ENCODE peak calls at places on chromosomes 2 and 18, in eight cellular contexts. One of them, this sample, is unnamed.
A peak's percentile ranks its signal among the peaks of the same experiment; 100 is the strongest.

GRCh38 chr2:143397886-143398614 is 268.8 kb downstream of the ARHGAP15 start:
- DNase-seq in GM13976: no peak
- DNase-seq in endothelial cell: no peak
- DNase-seq in dorsolateral prefrontal cortex: no peak
- DNase-seq in HFFc6: peak; percentile 29
- DNase-seq in mesothelial cell of epicardium: no peak
- DNase-seq in body of pancreas: no peak
- DNase-seq in heart right ventricle: no peak
- DNase-seq in this sample: no peak

GRCh38 chr2:240453461-240454030 is 18.1 kb downstream of the GPC1 start:
- DNase-seq in HFFc6: no peak
- DNase-seq in body of pancreas: no peak
- DNase-seq in GM13976: no peak
- DNase-seq in endothelial cell: no peak
- DNase-seq in dorsolateral prefrontal cortex: no peak
- DNase-seq in heart right ventricle: no peak
- DNase-seq in mesothelial cell of epicardium: no peak
- DNase-seq in this sample: no peak

GRCh38 chr2:226850024-226850423 is 14.2 kb downstream of the RHBDD1 start:
- DNase-seq in mesothelial cell of epicardium: no peak
- DNase-seq in HFFc6: no peak
- DNase-seq in body of pancreas: no peak
- DNase-seq in GM13976: no peak
- DNase-seq in heart right ventricle: no peak
- DNase-seq in endothelial cell: no peak
- DNase-seq in dorsolateral prefrontal cortex: no peak
- DNase-seq in this sample: no peak

GRCh38 chr2:218981390-218982311 is 3.3 kb downstream of the FEV start:
- DNase-seq in mesothelial cell of epicardium: no peak
- DNase-seq in body of pancreas: no peak
- DNase-seq in HFFc6: no peak
- DNase-seq in dorsolateral prefrontal cortex: no peak
- DNase-seq in endothelial cell: no peak
- DNase-seq in GM13976: peak; percentile 38
- DNase-seq in heart right ventricle: no peak
- DNase-seq in this sample: no peak

GRCh38 chr2:121689356-121689755 is 40.1 kb upstream of the CLASP1 start:
- DNase-seq in dorsolateral prefrontal cortex: no peak
- DNase-seq in HFFc6: peak; percentile 72
- DNase-seq in endothelial cell: peak; percentile 33
- DNase-seq in heart right ventricle: peak; percentile 27
- DNase-seq in body of pancreas: peak; percentile 72
- DNase-seq in mesothelial cell of epicardium: no peak
- DNase-seq in GM13976: no peak
- DNase-seq in this sample: no peak

GRCh38 chr2:109185338-109185737 is 56.3 kb downstream of the SH3RF3 start:
- DNase-seq in heart right ventricle: peak; percentile 63
- DNase-seq in endothelial cell: no peak
- DNase-seq in mesothelial cell of epicardium: no peak
- DNase-seq in GM13976: no peak
- DNase-seq in body of pancreas: peak; percentile 33
- DNase-seq in dorsolateral prefrontal cortex: no peak
- DNase-seq in HFFc6: peak; percentile 76
- DNase-seq in this sample: no peak

GRCh38 chr2:9274701-9275343 is 68.2 kb downstream of the ASAP2 start:
- DNase-seq in heart right ventricle: no peak
- DNase-seq in mesothelial cell of epicardium: no peak
- DNase-seq in body of pancreas: no peak
- DNase-seq in dorsolateral prefrontal cortex: no peak
- DNase-seq in GM13976: no peak
- DNase-seq in endothelial cell: no peak
- DNase-seq in HFFc6: no peak
- DNase-seq in this sample: no peak

GRCh38 chr2:168639501-168639900 is 162.9 kb upstream of the NOSTRIN start:
- DNase-seq in GM13976: no peak
- DNase-seq in endothelial cell: no peak
- DNase-seq in mesothelial cell of epicardium: no peak
- DNase-seq in heart right ventricle: peak; percentile 89
- DNase-seq in HFFc6: peak; percentile 38
- DNase-seq in dorsolateral prefrontal cortex: no peak
- DNase-seq in body of pancreas: peak; percentile 70
- DNase-seq in this sample: peak; percentile 79

GRCh38 chr18:57970356-57971095 is 73.5 kb upstream of the NEDD4L start:
- DNase-seq in mesothelial cell of epicardium: no peak
- DNase-seq in HFFc6: no peak
- DNase-seq in endothelial cell: peak; percentile 10
- DNase-seq in dorsolateral prefrontal cortex: no peak
- DNase-seq in heart right ventricle: no peak
- DNase-seq in body of pancreas: no peak
- DNase-seq in GM13976: no peak
- DNase-seq in this sample: no peak

GRCh38 chr2:260507-261161 is 3.2 kb downstream of the SH3YL1 start:
- DNase-seq in endothelial cell: no peak
- DNase-seq in GM13976: no peak
- DNase-seq in body of pancreas: no peak
- DNase-seq in HFFc6: no peak
- DNase-seq in dorsolateral prefrontal cortex: no peak
- DNase-seq in heart right ventricle: no peak
- DNase-seq in mesothelial cell of epicardium: no peak
- DNase-seq in this sample: no peak

GRCh38 chr2:120874401-120874821 is 138.7 kb downstream of the GLI2 start:
- DNase-seq in dorsolateral prefrontal cortex: no peak
- DNase-seq in body of pancreas: no peak
- DNase-seq in HFFc6: no peak
- DNase-seq in heart right ventricle: no peak
- DNase-seq in GM13976: no peak
- DNase-seq in mesothelial cell of epicardium: no peak
- DNase-seq in endothelial cell: no peak
- DNase-seq in this sample: no peak

GRCh38 chr2:190181066-190181681 is 118.6 kb upstream of the MSTN start:
- DNase-seq in endothelial cell: no peak
- DNase-seq in GM13976: no peak
- DNase-seq in heart right ventricle: no peak
- DNase-seq in HFFc6: no peak
- DNase-seq in mesothelial cell of epicardium: no peak
- DNase-seq in dorsolateral prefrontal cortex: no peak
- DNase-seq in body of pancreas: no peak
- DNase-seq in this sample: no peak

GRCh38 chr2:128395196-128395595 is 76.5 kb upstream of the HS6ST1 start:
- DNase-seq in HFFc6: no peak
- DNase-seq in endothelial cell: no peak
- DNase-seq in heart right ventricle: no peak
- DNase-seq in dorsolateral prefrontal cortex: no peak
- DNase-seq in GM13976: no peak
- DNase-seq in body of pancreas: peak; percentile 0
- DNase-seq in mesothelial cell of epicardium: no peak
- DNase-seq in this sample: no peak

GRCh38 chr2:206011795-206012194 is 74.2 kb downstream of the INO80D start:
- DNase-seq in HFFc6: no peak
- DNase-seq in dorsolateral prefrontal cortex: no peak
- DNase-seq in GM13976: no peak
- DNase-seq in mesothelial cell of epicardium: no peak
- DNase-seq in endothelial cell: no peak
- DNase-seq in heart right ventricle: no peak
- DNase-seq in body of pancreas: no peak
- DNase-seq in this sample: no peak

GRCh38 chr18:48203288-48203945 is 205.8 kb downstream of the ZBTB7C start:
- DNase-seq in body of pancreas: no peak
- DNase-seq in mesothelial cell of epicardium: no peak
- DNase-seq in HFFc6: no peak
- DNase-seq in endothelial cell: no peak
- DNase-seq in GM13976: no peak
- DNase-seq in dorsolateral prefrontal cortex: no peak
- DNase-seq in heart right ventricle: no peak
- DNase-seq in this sample: no peak

GRCh38 chr2:1965726-1966125 is 221.4 kb upstream of the PXDN start:
- DNase-seq in heart right ventricle: no peak
- DNase-seq in dorsolateral prefrontal cortex: no peak
- DNase-seq in GM13976: no peak
- DNase-seq in mesothelial cell of epicardium: no peak
- DNase-seq in HFFc6: no peak
- DNase-seq in endothelial cell: no peak
- DNase-seq in body of pancreas: no peak
- DNase-seq in this sample: no peak

GRCh38 chr18:55494899-55495298 is 93.1 kb downstream of the TCF4 start:
- DNase-seq in mesothelial cell of epicardium: no peak
- DNase-seq in dorsolateral prefrontal cortex: no peak
- DNase-seq in GM13976: no peak
- DNase-seq in HFFc6: peak; percentile 52
- DNase-seq in heart right ventricle: no peak
- DNase-seq in body of pancreas: no peak
- DNase-seq in endothelial cell: no peak
- DNase-seq in this sample: no peak

GRCh38 chr2:230077851-230078547 is 9.3 kb upstream of the SLC16A14 start:
- DNase-seq in GM13976: no peak
- DNase-seq in heart right ventricle: no peak
- DNase-seq in dorsolateral prefrontal cortex: no peak
- DNase-seq in body of pancreas: no peak
- DNase-seq in HFFc6: no peak
- DNase-seq in endothelial cell: peak; percentile 5
- DNase-seq in mesothelial cell of epicardium: no peak
- DNase-seq in this sample: no peak

GRCh38 chr2:64858541-64859031 is 130.6 kb upstream of the SLC1A4 start:
- DNase-seq in endothelial cell: no peak
- DNase-seq in HFFc6: no peak
- DNase-seq in mesothelial cell of epicardium: no peak
- DNase-seq in dorsolateral prefrontal cortex: no peak
- DNase-seq in body of pancreas: no peak
- DNase-seq in GM13976: no peak
- DNase-seq in heart right ventricle: no peak
- DNase-seq in this sample: no peak

GRCh38 chr2:235056768-235057167 is 105.0 kb downstream of the SH3BP4 start:
- DNase-seq in HFFc6: no peak
- DNase-seq in heart right ventricle: no peak
- DNase-seq in body of pancreas: no peak
- DNase-seq in endothelial cell: no peak
- DNase-seq in mesothelial cell of epicardium: no peak
- DNase-seq in GM13976: no peak
- DNase-seq in dorsolateral prefrontal cortex: no peak
- DNase-seq in this sample: no peak

GRCh38 chr2:117639401-117639800 is 175.1 kb upstream of the DDX18 start:
- DNase-seq in heart right ventricle: no peak
- DNase-seq in HFFc6: no peak
- DNase-seq in mesothelial cell of epicardium: no peak
- DNase-seq in endothelial cell: no peak
- DNase-seq in body of pancreas: no peak
- DNase-seq in GM13976: no peak
- DNase-seq in dorsolateral prefrontal cortex: no peak
- DNase-seq in this sample: no peak

GRCh38 chr2:73112913-73113633 is at the start of gene RAB11FIP5:
- DNase-seq in body of pancreas: peak; percentile 79
- DNase-seq in HFFc6: peak; percentile 87
- DNase-seq in heart right ventricle: peak; percentile 61
- DNase-seq in mesothelial cell of epicardium: peak; percentile 77
- DNase-seq in endothelial cell: peak; percentile 74
- DNase-seq in dorsolateral prefrontal cortex: peak; percentile 78
- DNase-seq in GM13976: peak; percentile 83
- DNase-seq in this sample: no peak

GRCh38 chr18:9775172-9775571 is 67.1 kb downstream of the RAB31 start:
- DNase-seq in heart right ventricle: no peak
- DNase-seq in endothelial cell: no peak
- DNase-seq in body of pancreas: peak; percentile 70
- DNase-seq in GM13976: no peak
- DNase-seq in dorsolateral prefrontal cortex: no peak
- DNase-seq in HFFc6: no peak
- DNase-seq in mesothelial cell of epicardium: no peak
- DNase-seq in this sample: no peak

GRCh38 chr18:1513519-1513918 is 608.8 kb downstream of the ADCYAP1 start:
- DNase-seq in body of pancreas: no peak
- DNase-seq in endothelial cell: no peak
- DNase-seq in HFFc6: no peak
- DNase-seq in GM13976: no peak
- DNase-seq in heart right ventricle: no peak
- DNase-seq in mesothelial cell of epicardium: no peak
- DNase-seq in dorsolateral prefrontal cortex: no peak
- DNase-seq in this sample: no peak
- TF ChIP-seq CTCF in body of pancreas: no peak
- TF ChIP-seq CTCF in endothelial cell: no peak
- TF ChIP-seq CTCF in HFFc6: peak; percentile 19
- TF ChIP-seq CTCF in GM13976: no peak
- TF ChIP-seq CTCF in heart right ventricle: no peak
- TF ChIP-seq CTCF in mesothelial cell of epicardium: no peak
- TF ChIP-seq CTCF in dorsolateral prefrontal cortex: no peak
- TF ChIP-seq CTCF in this sample: no peak

DNA sequence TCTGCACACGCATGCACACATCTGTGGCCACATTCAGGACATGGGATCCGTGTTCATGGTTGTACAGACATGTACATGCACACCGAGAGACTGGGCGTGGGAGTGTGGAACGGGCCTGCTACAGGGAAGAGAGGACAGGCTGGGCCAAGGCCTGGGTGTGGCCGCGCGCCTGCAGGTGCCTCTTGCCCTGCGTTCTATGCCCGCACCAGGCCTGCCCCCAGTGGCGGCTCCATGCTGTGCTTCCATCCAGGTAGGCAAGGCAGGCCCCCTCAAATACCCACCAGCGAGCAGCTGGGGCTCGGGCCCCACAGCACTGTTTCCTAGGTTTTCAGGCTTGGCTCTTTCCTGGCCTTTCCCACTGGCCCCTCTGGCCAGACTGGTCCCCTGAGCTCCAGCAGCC is 15.5 kb upstream of the PTMA start:
- DNase-seq in endothelial cell: no peak
- DNase-seq in dorsolateral prefrontal cortex: no peak
- DNase-seq in HFFc6: no peak
- DNase-seq in heart right ventricle: no peak
- DNase-seq in body of pancreas: no peak
- DNase-seq in mesothelial cell of epicardium: no peak
- DNase-seq in GM13976: no peak
- DNase-seq in this sample: no peak
- TF ChIP-seq CTCF in endothelial cell: no peak
- TF ChIP-seq CTCF in dorsolateral prefrontal cortex: no peak
- TF ChIP-seq CTCF in HFFc6: no peak
- TF ChIP-seq CTCF in heart right ventricle: no peak
- TF ChIP-seq CTCF in body of pancreas: no peak
- TF ChIP-seq CTCF in mesothelial cell of epicardium: no peak
- TF ChIP-seq CTCF in GM13976: no peak
- TF ChIP-seq CTCF in this sample: no peak

GRCh38 chr2:61543062-61543461 is 4.9 kb upstream of the XPO1 start:
- DNase-seq in endothelial cell: no peak
- DNase-seq in mesothelial cell of epicardium: no peak
- DNase-seq in body of pancreas: no peak
- DNase-seq in GM13976: no peak
- DNase-seq in dorsolateral prefrontal cortex: no peak
- DNase-seq in heart right ventricle: no peak
- DNase-seq in HFFc6: no peak
- DNase-seq in this sample: no peak
- TF ChIP-seq CTCF in endothelial cell: no peak
- TF ChIP-seq CTCF in mesothelial cell of epicardium: no peak
- TF ChIP-seq CTCF in body of pancreas: no peak
- TF ChIP-seq CTCF in GM13976: no peak
- TF ChIP-seq CTCF in dorsolateral prefrontal cortex: no peak
- TF ChIP-seq CTCF in heart right ventricle: no peak
- TF ChIP-seq CTCF in HFFc6: peak; percentile 19
- TF ChIP-seq CTCF in this sample: no peak

DNA sequence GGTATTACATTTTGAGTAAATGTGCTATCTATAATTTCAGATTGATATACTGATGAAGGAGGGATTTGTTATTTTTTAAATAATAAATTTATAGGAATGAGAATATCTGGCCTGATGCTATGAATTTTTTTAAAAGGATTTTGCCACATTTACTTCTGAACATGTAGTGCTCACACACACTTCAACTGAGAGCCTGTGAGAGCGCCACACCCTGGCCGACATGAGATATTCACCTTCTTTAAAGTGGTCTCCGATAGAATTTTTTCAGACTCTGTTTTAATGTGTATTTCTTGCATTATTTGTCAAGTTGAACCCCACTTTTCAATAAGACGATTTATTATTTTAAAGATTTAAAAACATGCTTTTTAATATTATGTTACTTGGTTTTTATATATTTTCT is 813.3 kb downstream of the DCC start:
- DNase-seq in endothelial cell: peak; percentile 60
- DNase-seq in GM13976: peak; percentile 6
- DNase-seq in heart right ventricle: no peak
- DNase-seq in mesothelial cell of epicardium: no peak
- DNase-seq in body of pancreas: no peak
- DNase-seq in dorsolateral prefrontal cortex: no peak
- DNase-seq in HFFc6: no peak
- DNase-seq in this sample: no peak
- TF ChIP-seq CTCF in endothelial cell: peak; percentile 81
- TF ChIP-seq CTCF in GM13976: peak; percentile 26
- TF ChIP-seq CTCF in heart right ventricle: peak; percentile 9
- TF ChIP-seq CTCF in mesothelial cell of epicardium: peak; percentile 60
- TF ChIP-seq CTCF in body of pancreas: peak; percentile 26
- TF ChIP-seq CTCF in dorsolateral prefrontal cortex: peak; percentile 20
- TF ChIP-seq CTCF in HFFc6: peak; percentile 41
- TF ChIP-seq CTCF in this sample: peak; percentile 47